ENCODE peak calls at places on chromosomes 11 and 22, in five cellular contexts. J is IMR-90, Y is HFF-Myc, X is tibial artery, R is pancreas. A is an unnamed sample.

GRCh38 chr11:122746050-122746478 is 90.5 kb downstream of the UBASH3B start:
- DNase-seq in X (no peak), Y (no peak), J (no peak), R (no peak), A (no peak)

GRCh38 chr22:17818166-17818565 is 43.9 kb upstream of the BID start:
- DNase-seq in Y (no peak), J (no peak), R (no peak), X (no peak), A (no peak)

GRCh38 chr11:18171377-18172000 is 1.1 kb upstream of the MRGPRX4 start:
- DNase-seq in X (no peak), Y (peak), J (no peak), R (no peak), A (peak)

GRCh38 chr22:40502919-40503318 is 132.5 kb downstream of the SGSM3 start:
- DNase-seq in X (no peak), J (no peak), R (no peak), Y (no peak), A (no peak)

GRCh38 chr11:64224891-64225607 is 937 bp downstream of the TRPT1 start:
- DNase-seq in J (no peak), R (no peak), Y (no peak), X (peak), A (peak)

GRCh38 chr11:16211407-16211806 is 144.9 kb downstream of the SOX6 start:
- DNase-seq in R (no peak), X (no peak), Y (no peak), J (no peak), A (no peak)

GRCh38 chr22:22940961-22941605 is 53.5 kb downstream of the IGLL5 start:
- DNase-seq in R (no peak), X (peak), J (no peak), Y (no peak), A (no peak)

GRCh38 chr22:48850658-48851287 is 976.9 kb downstream of the BRD1 start:
- DNase-seq in R (no peak), J (no peak), X (no peak), Y (no peak), A (no peak)

GRCh38 chr11:112113539-112114457 is 27.1 kb downstream of the SDHD start:
- DNase-seq in R (no peak), J (peak), Y (peak), X (no peak), A (no peak)

DNA sequence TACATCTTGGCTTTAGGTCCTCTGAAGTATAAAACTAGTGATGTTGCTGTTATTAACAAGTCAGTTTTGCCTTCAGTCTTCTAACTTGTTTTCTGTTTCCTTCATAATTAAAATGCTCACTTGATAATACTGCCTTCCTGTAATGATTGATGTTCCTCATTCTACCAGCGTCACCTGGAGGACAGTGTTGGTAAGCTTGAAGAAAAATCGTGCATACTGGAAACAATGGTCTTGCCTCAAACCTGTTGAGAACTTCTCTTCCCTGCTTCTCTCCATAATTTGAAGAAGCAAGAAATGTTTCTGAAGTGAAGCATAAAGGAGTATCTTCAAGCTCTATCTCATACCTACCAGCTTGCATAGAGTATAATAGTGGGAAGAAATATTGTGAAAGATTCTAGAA is 3.0 kb downstream of the YWHAH start:
- DNase-seq in Y (no peak), J (no peak), X (no peak), R (no peak), A (no peak)
- TF ChIP-seq CTCF in Y (peak), J (peak), X (peak), R (peak), A (peak)

GRCh38 chr11:96338910-96339703 is 3.9 kb downstream of the MAML2 start:
- DNase-seq in Y (no peak), X (peak), R (no peak), J (peak), A (peak)
- H3K4me3 ChIP-seq in Y (peak), X (peak), R (peak), J (peak), A (no peak)

DNA sequence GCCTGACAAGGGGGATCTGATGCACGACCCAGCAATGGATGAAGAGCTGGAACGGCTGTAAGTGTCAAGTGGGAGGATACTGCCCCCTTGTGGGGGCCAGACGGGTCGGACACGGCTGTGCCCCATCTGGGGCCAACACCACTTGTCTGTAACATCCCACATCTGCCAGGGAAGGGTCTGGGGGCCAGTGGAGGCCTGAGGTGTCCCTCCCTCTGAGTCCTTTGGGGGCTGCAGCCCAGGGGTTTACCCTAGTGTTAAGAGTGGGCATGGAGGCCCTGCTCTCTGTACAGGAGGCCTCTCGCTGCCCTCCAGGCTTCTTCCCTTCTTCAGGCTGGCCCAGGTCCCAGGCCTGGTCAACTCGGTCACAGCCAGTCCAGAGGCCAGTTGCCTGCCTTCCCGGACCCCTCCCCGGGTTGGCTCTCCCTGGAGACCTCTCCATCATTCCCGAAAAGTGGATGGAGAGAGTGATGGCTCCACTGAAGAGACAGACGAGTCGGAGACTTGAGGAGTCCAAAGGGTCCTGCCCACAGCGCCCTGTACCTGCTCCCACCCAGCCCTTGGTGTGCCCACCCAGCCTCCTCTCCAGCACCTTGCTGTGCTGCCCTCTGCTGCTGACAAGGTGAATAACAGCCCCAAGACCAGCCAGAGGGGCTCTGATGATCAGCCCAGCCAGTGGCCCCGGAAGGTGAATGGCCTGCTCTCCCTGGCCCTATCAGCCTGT is 15.4 kb downstream of the ARFGAP2 start:
- DNase-seq in X (no peak), Y (no peak), R (peak), J (peak), A (peak)
- TF ChIP-seq CTCF in X (peak), Y (peak), R (peak), J (peak), A (peak)

GRCh38 chr11:14578551-14578956 is 58.4 kb upstream of the PSMA1 start:
- DNase-seq in J (peak), R (no peak), Y (peak), X (no peak), A (no peak)
- H3K4me3 ChIP-seq in J (no peak), R (no peak), Y (no peak), X (no peak), A (no peak)

GRCh38 chr22:37196539-37197450 is 8.7 kb upstream of the C1QTNF6 start:
- DNase-seq in R (peak), Y (no peak), X (peak), J (peak), A (peak)
- TF ChIP-seq CTCF in R (no peak), Y (no peak), X (peak), J (peak), A (peak)

DNA sequence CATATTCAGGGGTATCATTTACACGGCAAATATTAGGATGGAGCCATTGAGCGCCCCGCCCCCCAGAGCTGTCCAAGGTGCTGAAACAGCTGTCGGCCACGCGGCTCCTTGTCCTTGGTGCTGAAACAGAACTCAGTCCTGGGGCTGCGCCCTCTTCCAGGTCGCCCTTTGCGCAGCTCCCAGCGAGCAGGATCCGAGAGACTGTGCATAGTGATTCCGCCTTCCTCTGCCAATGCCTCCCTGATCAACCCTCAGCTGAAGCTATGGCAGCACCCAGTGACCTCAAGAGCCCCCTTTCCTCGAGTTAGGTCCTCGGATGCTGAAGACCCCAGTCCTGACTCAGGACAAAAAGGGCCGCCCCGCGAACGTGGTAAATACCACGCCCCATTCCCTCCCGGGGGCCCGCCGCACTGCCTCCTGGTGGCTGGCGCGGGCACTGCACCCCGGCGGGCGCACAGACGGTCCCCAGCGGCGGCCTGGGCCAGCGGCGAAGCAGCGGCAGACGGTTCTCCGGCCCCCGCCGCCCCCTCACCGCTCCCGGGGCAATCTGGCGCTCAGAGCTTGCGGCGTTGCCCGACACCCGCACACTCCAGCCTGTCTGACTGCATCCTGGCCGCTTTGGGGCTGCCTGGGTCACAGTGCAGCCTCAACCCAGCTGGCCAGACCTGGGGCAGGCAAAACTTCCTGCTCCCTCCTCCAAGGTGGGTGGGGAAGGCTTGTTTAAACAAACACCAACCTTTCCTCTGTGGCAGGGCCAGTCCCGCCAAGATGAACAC is 13.4 kb downstream of the SYT7 start:
- DNase-seq in R (peak), X (peak), Y (peak), J (peak), A (peak)
- H3K4me3 ChIP-seq in R (no peak), X (no peak), Y (no peak), J (no peak), A (no peak)

GRCh38 chr11:126990716-126991480 is 9.7 kb downstream of the KIRREL3 start:
- DNase-seq in X (no peak), Y (no peak), R (no peak), J (peak), A (no peak)
- TF ChIP-seq CTCF in X (no peak), Y (no peak), R (no peak), J (no peak), A (no peak)

GRCh38 chr11:13160745-13161144 is 116.8 kb upstream of the BMAL1 start:
- DNase-seq in J (no peak), X (no peak), Y (no peak), R (no peak), A (no peak)

GRCh38 chr11:13168281-13168680 is 109.3 kb upstream of the BMAL1 start:
- DNase-seq in R (no peak), J (no peak), Y (no peak), X (no peak), A (no peak)

GRCh38 chr11:13169709-13170108 is 107.9 kb upstream of the BMAL1 start:
- DNase-seq in R (no peak), J (peak), X (no peak), Y (peak), A (no peak)

GRCh38 chr11:13160302-13160701 is 117.3 kb upstream of the BMAL1 start:
- DNase-seq in J (no peak), X (no peak), Y (no peak), R (no peak), A (no peak)

GRCh38 chr11:13166036-13166435 is 111.6 kb upstream of the BMAL1 start:
- DNase-seq in R (no peak), X (no peak), J (peak), Y (no peak), A (no peak)
- H3K4me3 ChIP-seq in R (no peak), X (no peak), J (no peak), Y (no peak), A (no peak)

A was measured in right lobe of liver.